ENCODE peak calls at places on chromosomes 5 and 9, in seven cellular contexts. S is HepG2, E is endothelial cell of umbilical vein, W is A549, A is WTC11, O is H1, T is NB4. X is an unnamed sample.

GRCh38 chr9:71663216-71663615 is 105.1 kb downstream of the CEMIP2 start:
- DNase-seq in S (no peak), E (peak), W (no peak), A (no peak), O (peak), T (no peak), X (no peak)

GRCh38 chr9:114290561-114290986 is 32.3 kb upstream of the ORM1 start:
- DNase-seq in S (no peak), E (no peak), W (no peak), A (no peak), O (no peak), T (no peak), X (no peak)

GRCh38 chr5:165309446-165309845 is 1804.0 kb downstream of the MAT2B start:
- DNase-seq in S (no peak), E (no peak), W (no peak), A (no peak), O (no peak), T (no peak), X (no peak)

GRCh38 chr5:158940977-158941376 is 158.7 kb downstream of the EBF1 start:
- DNase-seq in S (no peak), E (no peak), W (no peak), A (no peak), O (no peak), T (no peak), X (no peak)

GRCh38 chr5:6902597-6902996 is 189.4 kb downstream of the TENT4A start:
- DNase-seq in S (no peak), E (no peak), W (no peak), A (no peak), O (no peak), T (no peak), X (no peak)

GRCh38 chr9:112038017-112038408 is 137.1 kb downstream of the SUSD1 start:
- DNase-seq in S (no peak), E (no peak), W (no peak), A (no peak), O (no peak), T (no peak), X (no peak)

GRCh38 chr9:28539432-28539831 is 966.2 kb upstream of the C9orf72 start:
- DNase-seq in S (no peak), E (no peak), W (no peak), A (no peak), O (no peak), T (no peak), X (no peak)

GRCh38 chr9:4024281-4024680 is 275.6 kb downstream of the GLIS3 start:
- DNase-seq in S (no peak), E (no peak), W (no peak), A (no peak), O (no peak), T (no peak), X (peak)

GRCh38 chr9:13705356-13705755 is 425.9 kb upstream of the MPDZ start:
- DNase-seq in S (no peak), E (peak), W (no peak), A (no peak), O (no peak), T (no peak), X (no peak)

GRCh38 chr9:35703906-35704672 is 14.4 kb upstream of the TPM2 start:
- DNase-seq in S (no peak), E (no peak), W (no peak), A (no peak), O (no peak), T (no peak), X (no peak)

GRCh38 chr5:42840279-42840678 is 28.6 kb upstream of the SELENOP start:
- DNase-seq in S (peak), E (no peak), W (no peak), A (no peak), O (no peak), T (peak), X (no peak)

GRCh38 chr5:153276151-153276550 is 214.3 kb upstream of the GRIA1 start:
- DNase-seq in S (peak), E (no peak), W (peak), A (peak), O (peak), T (peak), X (no peak)

GRCh38 chr5:158023266-158023665 is 164.3 kb upstream of the CLINT1 start:
- DNase-seq in S (no peak), E (no peak), W (no peak), A (no peak), O (no peak), T (no peak), X (no peak)

GRCh38 chr5:1505506-1506241 is 18.1 kb downstream of the LPCAT1 start:
- DNase-seq in S (no peak), E (no peak), W (no peak), A (no peak), O (no peak), T (no peak), X (no peak)

GRCh38 chr9:69955536-69956355 is 87.9 kb upstream of the MAMDC2 start:
- DNase-seq in S (no peak), E (no peak), W (no peak), A (no peak), O (no peak), T (no peak), X (no peak)

GRCh38 chr5:143128412-143129071 is 274.9 kb downstream of the NR3C1 start:
- DNase-seq in S (no peak), E (no peak), W (no peak), A (no peak), O (no peak), T (no peak), X (no peak)

GRCh38 chr5:80136751-80137272 is 101.7 kb downstream of the THBS4 start:
- DNase-seq in S (no peak), E (no peak), W (no peak), A (no peak), O (no peak), T (no peak), X (no peak)

GRCh38 chr9:32584784-32585183 is 11.8 kb upstream of the NDUFB6 start:
- DNase-seq in S (no peak), E (peak), W (no peak), A (no peak), O (no peak), T (no peak), X (no peak)

GRCh38 chr9:126702501-126703329 is 89.0 kb downstream of the LMX1B start:
- DNase-seq in S (no peak), E (no peak), W (no peak), A (peak), O (no peak), T (peak), X (peak)

GRCh38 chr9:99013550-99013949 is 69.8 kb downstream of the COL15A1 start:
- DNase-seq in S (no peak), E (no peak), W (no peak), A (no peak), O (no peak), T (no peak), X (no peak)

GRCh38 chr5:149801307-149801985 is 71.3 kb downstream of the PPARGC1B start:
- DNase-seq in S (no peak), E (no peak), W (no peak), A (no peak), O (no peak), T (peak), X (no peak)

GRCh38 chr5:123813937-123814624 is 302.1 kb downstream of the CSNK1G3 start:
- DNase-seq in S (no peak), E (peak), W (no peak), A (no peak), O (no peak), T (peak), X (peak)

GRCh38 chr9:70465398-70465797 is 50.9 kb upstream of the KLF9 start:
- DNase-seq in S (no peak), E (no peak), W (no peak), A (peak), O (no peak), T (no peak), X (no peak)

GRCh38 chr9:79353856-79354520 is 217.8 kb upstream of the TLE4 start:
- DNase-seq in S (no peak), E (peak), W (peak), A (no peak), O (no peak), T (no peak), X (no peak)

GRCh38 chr9:120099064-120099463 is 480.9 kb downstream of the CDK5RAP2 start:
- DNase-seq in S (no peak), E (no peak), W (no peak), A (no peak), O (no peak), T (peak), X (no peak)

GRCh38 chr9:128192601-128193371 is 1.4 kb upstream of the CIZ1 start:
- DNase-seq in S (no peak), E (peak), W (peak), A (peak), O (peak), T (peak), X (peak)

GRCh38 chr5:151068571-151069197 is 12.2 kb downstream of the TNIP1 start:
- DNase-seq in S (no peak), E (no peak), W (no peak), A (no peak), O (no peak), T (no peak), X (no peak)

GRCh38 chr5:181187500-181188213 is 17.3 kb downstream of the TRIM7 start:
- DNase-seq in S (peak), E (peak), W (peak), A (peak), O (no peak), T (peak), X (peak)

GRCh38 chr5:172873513-172873912 is 39.5 kb downstream of the ERGIC1 start:
- DNase-seq in S (no peak), E (no peak), W (no peak), A (no peak), O (no peak), T (no peak), X (no peak)

GRCh38 chr5:32276173-32276853 is 36.4 kb downstream of the MTMR12 start:
- DNase-seq in S (peak), E (peak), W (peak), A (peak), O (peak), T (peak), X (no peak)

GRCh38 chr5:172533058-172533398 is 78.7 kb upstream of the SH3PXD2B start:
- DNase-seq in S (no peak), E (no peak), W (no peak), A (no peak), O (no peak), T (no peak), X (no peak)

GRCh38 chr9:109467936-109468335 is 30.2 kb downstream of the PTPN3 start:
- DNase-seq in S (no peak), E (peak), W (no peak), A (no peak), O (no peak), T (peak), X (no peak)
- TF ChIP-seq MAX in S (no peak), E (no peak), W (no peak), A (no peak), O (no peak), T (no peak), X (no peak)

DNA sequence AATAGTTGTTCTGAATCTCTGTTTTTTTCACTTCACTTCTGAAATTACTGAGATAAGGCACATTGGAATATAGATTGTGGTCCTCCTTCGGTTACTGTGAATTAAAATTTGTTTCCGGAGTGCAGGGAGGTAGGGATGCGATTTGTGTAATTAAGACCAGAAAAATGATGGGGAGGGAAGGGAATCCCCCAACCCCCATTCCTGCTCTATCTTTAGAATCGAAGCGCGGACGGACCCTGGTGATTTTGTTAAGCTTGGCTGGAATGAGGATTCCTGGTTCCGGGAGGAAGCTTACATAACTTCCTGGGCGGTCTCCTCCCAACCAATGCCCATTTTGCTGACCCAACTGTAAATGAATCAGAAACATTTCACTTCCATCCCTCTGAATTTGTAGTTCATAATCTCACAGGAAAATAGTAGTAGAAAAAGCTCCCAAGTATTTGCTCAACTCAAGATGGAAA is 220.1 kb upstream of the MSX2 start:
- DNase-seq in S (no peak), E (no peak), W (no peak), A (no peak), O (no peak), T (no peak), X (no peak)
- TF ChIP-seq MAX in S (no peak), E (no peak), W (no peak), A (no peak), O (no peak), T (no peak), X (no peak)

GRCh38 chr5:174514325-174514724 is 210.1 kb upstream of the MSX2 start:
- DNase-seq in S (no peak), E (no peak), W (no peak), A (no peak), O (no peak), T (no peak), X (no peak)

GRCh38 chr5:174518512-174518911 is 205.9 kb upstream of the MSX2 start:
- DNase-seq in S (no peak), E (no peak), W (no peak), A (no peak), O (no peak), T (no peak), X (no peak)

GRCh38 chr5:174511711-174512253 is 212.6 kb upstream of the MSX2 start:
- DNase-seq in S (peak), E (no peak), W (no peak), A (no peak), O (no peak), T (no peak), X (no peak)

GRCh38 chr5:174516741-174517140 is 207.6 kb upstream of the MSX2 start:
- DNase-seq in S (no peak), E (no peak), W (no peak), A (no peak), O (no peak), T (no peak), X (no peak)

DNA sequence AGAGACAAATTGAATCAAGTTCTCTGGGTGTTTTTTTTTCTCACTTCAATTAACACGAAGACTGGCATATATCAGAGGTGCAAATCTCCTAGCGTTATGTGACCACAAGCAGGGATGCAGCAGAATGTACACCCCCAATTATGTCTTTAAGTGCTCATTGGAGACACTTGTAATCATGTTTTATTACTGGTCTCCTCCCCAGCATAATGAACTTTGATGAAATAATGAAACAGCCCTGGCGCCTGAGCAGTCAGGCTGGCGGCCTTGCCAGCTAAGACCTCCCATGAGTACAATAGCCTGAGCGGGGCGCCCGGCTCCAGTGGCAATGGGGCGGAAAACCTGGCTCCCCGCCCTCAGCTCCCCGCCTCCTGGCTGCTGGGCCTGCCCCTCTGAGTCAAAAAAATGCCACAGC is 209.4 kb upstream of the MSX2 start:
- DNase-seq in S (no peak), E (no peak), W (no peak), A (no peak), O (no peak), T (no peak), X (no peak)
- TF ChIP-seq MAX in S (no peak), E (no peak), W (no peak), A (no peak), O (no peak), T (no peak), X (no peak)

GRCh38 chr9:77864096-77864889 is 167.3 kb downstream of the GNAQ start:
- DNase-seq in S (no peak), E (no peak), W (peak), A (no peak), O (no peak), T (peak), X (no peak)

GRCh38 chr9:77866882-77867281 is 164.7 kb downstream of the GNAQ start:
- DNase-seq in S (no peak), E (no peak), W (no peak), A (no peak), O (no peak), T (no peak), X (no peak)

GRCh38 chr9:77865385-77865784 is 166.2 kb downstream of the GNAQ start:
- DNase-seq in S (peak), E (no peak), W (peak), A (no peak), O (no peak), T (peak), X (no peak)
- TF ChIP-seq MAX in S (no peak), E (no peak), W (no peak), A (no peak), O (no peak), T (no peak), X (no peak)

DNA sequence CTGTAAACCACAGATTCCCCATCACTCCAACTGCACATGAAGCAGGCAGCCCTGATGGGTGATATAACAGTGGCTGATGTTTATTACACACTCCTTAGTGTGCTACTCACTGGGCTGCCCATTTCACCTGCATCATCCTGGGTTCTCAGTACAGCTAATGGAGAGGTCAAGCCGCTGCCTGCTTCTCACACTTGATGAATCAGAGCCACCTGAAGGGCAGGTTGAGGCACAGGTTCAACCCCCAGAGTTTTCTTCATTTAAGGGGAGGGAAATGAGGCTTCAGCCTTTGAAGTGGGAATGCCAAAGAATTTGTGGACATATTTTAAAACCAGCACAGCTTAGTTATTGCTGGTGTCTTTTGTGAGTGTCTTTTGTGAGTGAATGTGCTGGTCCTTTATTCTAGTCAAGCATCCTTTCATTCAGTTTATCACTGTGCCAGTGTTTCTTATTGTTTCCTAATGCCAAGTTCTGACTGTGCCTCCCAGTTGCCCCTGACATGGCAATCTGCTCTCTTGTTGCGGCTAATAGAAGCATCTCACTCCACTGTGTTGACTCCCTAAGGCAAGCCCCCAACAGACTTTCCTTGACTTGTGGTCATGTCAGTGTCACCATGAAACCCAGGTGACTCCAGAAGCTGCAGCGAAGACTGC is 109.2 kb downstream of the FBXL7 start:
- DNase-seq in S (no peak), E (no peak), W (no peak), A (no peak), O (no peak), T (no peak), X (no peak)
- TF ChIP-seq MAX in S (no peak), E (no peak), W (no peak), A (no peak), O (no peak), T (no peak), X (no peak)

GRCh38 chr5:138964547-138965174 is 89.5 kb upstream of the LRRTM2 start:
- DNase-seq in S (peak), E (no peak), W (no peak), A (no peak), O (no peak), T (no peak), X (no peak)
- TF ChIP-seq MAX in S (peak), E (no peak), W (no peak), A (no peak), O (no peak), T (no peak), X (no peak)

GRCh38 chr5:134917070-134917831 is 12.3 kb downstream of the PCBD2 start:
- DNase-seq in S (peak), E (no peak), W (no peak), A (peak), O (no peak), T (no peak), X (no peak)
- TF ChIP-seq MAX in S (no peak), E (no peak), W (no peak), A (no peak), O (no peak), T (no peak), X (no peak)

DNA sequence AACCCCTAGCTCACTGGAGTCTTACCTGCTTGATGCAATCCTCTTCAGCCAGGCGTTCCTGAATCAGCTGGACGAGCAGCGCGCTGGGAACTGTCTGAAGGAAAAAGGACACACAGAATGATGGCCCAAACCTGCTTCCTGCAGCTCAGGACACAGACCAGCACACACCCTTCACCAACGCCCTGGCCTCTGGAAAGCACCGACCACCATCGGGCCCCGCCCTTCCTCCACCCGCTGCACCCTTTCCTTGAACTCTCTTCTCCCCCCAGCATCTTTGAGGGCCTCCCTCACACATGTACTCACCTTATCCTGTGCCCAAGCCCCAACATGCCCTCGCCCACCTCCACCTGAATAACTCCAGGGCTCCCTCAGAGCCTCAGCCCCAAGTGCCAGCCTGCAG is 23.3 kb downstream of the AK8 start:
- DNase-seq in S (no peak), E (no peak), W (no peak), A (no peak), O (no peak), T (no peak), X (no peak)
- TF ChIP-seq MAX in S (no peak), E (no peak), W (no peak), A (no peak), O (no peak), T (no peak), X (no peak)

X was measured in SK-N-SH.